ENCODE peak calls at places on chromosomes 1 and 21, in eight cellular contexts. One of them, this sample, is unnamed.

GRCh38 chr1:247332901-247333361 is 1.3 kb upstream of the ZNF496 start:
- DNase-seq in psoas muscle: peak; percentile 61
- DNase-seq in transverse colon: peak; percentile 40
- DNase-seq in colonic mucosa: peak; percentile 45
- DNase-seq in lower lobe of right lung: peak; percentile 70
- DNase-seq in GM23248: peak; percentile 60
- DNase-seq in upper lobe of right lung: no peak
- DNase-seq in hepatocyte: peak; percentile 48
- DNase-seq in this sample: no peak

GRCh38 chr1:63698001-63698838 is 75.6 kb upstream of the ROR1 start:
- DNase-seq in upper lobe of right lung: no peak
- DNase-seq in transverse colon: peak; percentile 37
- DNase-seq in colonic mucosa: peak; percentile 41
- DNase-seq in GM23248: peak; percentile 64
- DNase-seq in psoas muscle: no peak
- DNase-seq in hepatocyte: peak; percentile 46
- DNase-seq in lower lobe of right lung: peak; percentile 58
- DNase-seq in this sample: peak; percentile 63

GRCh38 chr1:56676571-56677035 is 31.5 kb downstream of the PRKAA2 start:
- DNase-seq in upper lobe of right lung: no peak
- DNase-seq in psoas muscle: no peak
- DNase-seq in lower lobe of right lung: no peak
- DNase-seq in colonic mucosa: no peak
- DNase-seq in hepatocyte: peak; percentile 10
- DNase-seq in GM23248: peak; percentile 76
- DNase-seq in transverse colon: no peak
- DNase-seq in this sample: no peak

GRCh38 chr1:116377564-116378529 is 4.8 kb downstream of the ATP1A1 start:
- DNase-seq in psoas muscle: peak; percentile 85
- DNase-seq in lower lobe of right lung: peak; percentile 56
- DNase-seq in hepatocyte: peak; percentile 64
- DNase-seq in transverse colon: peak; percentile 39
- DNase-seq in upper lobe of right lung: no peak
- DNase-seq in GM23248: peak; percentile 96
- DNase-seq in colonic mucosa: peak; percentile 58
- DNase-seq in this sample: peak; percentile 78

GRCh38 chr1:237814319-237814924 is 76.3 kb downstream of the ZP4 start:
- DNase-seq in transverse colon: no peak
- DNase-seq in hepatocyte: peak; percentile 36
- DNase-seq in psoas muscle: no peak
- DNase-seq in colonic mucosa: no peak
- DNase-seq in upper lobe of right lung: no peak
- DNase-seq in lower lobe of right lung: no peak
- DNase-seq in GM23248: peak; percentile 28
- DNase-seq in this sample: no peak

GRCh38 chr1:10772711-10773110 is 23.7 kb downstream of the CASZ1 start:
- DNase-seq in colonic mucosa: no peak
- DNase-seq in GM23248: no peak
- DNase-seq in lower lobe of right lung: peak; percentile 28
- DNase-seq in psoas muscle: peak; percentile 37
- DNase-seq in hepatocyte: no peak
- DNase-seq in transverse colon: no peak
- DNase-seq in upper lobe of right lung: no peak
- DNase-seq in this sample: no peak

GRCh38 chr1:162605225-162605927 is 26.9 kb upstream of the DDR2 start:
- DNase-seq in colonic mucosa: no peak
- DNase-seq in upper lobe of right lung: no peak
- DNase-seq in psoas muscle: no peak
- DNase-seq in lower lobe of right lung: no peak
- DNase-seq in GM23248: peak; percentile 97
- DNase-seq in hepatocyte: peak; percentile 57
- DNase-seq in transverse colon: no peak
- DNase-seq in this sample: no peak

GRCh38 chr1:202890392-202890791 is 1.4 kb upstream of the RABIF start:
- DNase-seq in upper lobe of right lung: no peak
- DNase-seq in transverse colon: no peak
- DNase-seq in lower lobe of right lung: no peak
- DNase-seq in psoas muscle: no peak
- DNase-seq in GM23248: no peak
- DNase-seq in hepatocyte: no peak
- DNase-seq in colonic mucosa: no peak
- DNase-seq in this sample: no peak

GRCh38 chr1:168321945-168322344 is 41.3 kb downstream of the TBX19 start:
- DNase-seq in transverse colon: no peak
- DNase-seq in psoas muscle: no peak
- DNase-seq in lower lobe of right lung: no peak
- DNase-seq in GM23248: peak; percentile 54
- DNase-seq in upper lobe of right lung: no peak
- DNase-seq in colonic mucosa: no peak
- DNase-seq in hepatocyte: peak; percentile 11
- DNase-seq in this sample: no peak

GRCh38 chr1:35539073-35539823 is 18.0 kb downstream of the KIAA0319L start:
- DNase-seq in GM23248: peak; percentile 65
- DNase-seq in upper lobe of right lung: no peak
- DNase-seq in psoas muscle: no peak
- DNase-seq in hepatocyte: no peak
- DNase-seq in colonic mucosa: no peak
- DNase-seq in lower lobe of right lung: no peak
- DNase-seq in transverse colon: no peak
- DNase-seq in this sample: no peak

DNA sequence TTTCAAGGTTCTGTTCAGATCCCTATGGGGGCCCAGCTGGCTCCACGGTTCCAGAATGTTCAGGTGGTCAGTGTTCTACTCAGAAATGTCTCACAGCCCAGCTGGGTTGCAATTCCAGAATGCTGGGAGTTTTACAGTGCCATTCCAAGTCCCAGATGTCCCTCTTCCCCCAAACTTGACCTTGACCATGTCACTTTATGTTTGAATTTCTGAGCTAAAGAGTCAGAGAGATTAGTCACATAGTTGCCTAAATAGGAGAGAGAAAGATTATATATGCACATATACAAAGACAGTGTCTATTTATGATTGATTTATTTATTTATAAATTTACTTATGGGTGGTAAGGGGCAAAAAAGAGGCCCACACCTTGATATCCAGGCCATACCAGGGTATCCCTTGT is 2.5 kb downstream of the GPR3 start:
- DNase-seq in lower lobe of right lung: no peak
- DNase-seq in GM23248: peak; percentile 54
- DNase-seq in hepatocyte: no peak
- DNase-seq in colonic mucosa: no peak
- DNase-seq in psoas muscle: no peak
- DNase-seq in upper lobe of right lung: no peak
- DNase-seq in transverse colon: no peak
- DNase-seq in this sample: no peak
- H3K4me1 ChIP-seq in lower lobe of right lung: peaks cover 36% of the 10 kb centered on the region
- H3K4me1 ChIP-seq in GM23248: peaks cover 12% of the 10 kb centered on the region
- H3K4me1 ChIP-seq in hepatocyte: peaks cover 8% of the 10 kb centered on the region
- H3K4me1 ChIP-seq in colonic mucosa: peaks cover 5% of the 10 kb centered on the region
- H3K4me1 ChIP-seq in psoas muscle: peaks cover 8% of the 10 kb centered on the region
- H3K4me1 ChIP-seq in upper lobe of right lung: peaks cover 34% of the 10 kb centered on the region
- H3K4me1 ChIP-seq in transverse colon: peaks cover 17% of the 10 kb centered on the region
- H3K4me1 ChIP-seq in this sample: peaks cover 70% of the 10 kb centered on the region

GRCh38 chr1:200506471-200506870 is 96.6 kb upstream of the ZNF281 start:
- DNase-seq in hepatocyte: no peak
- DNase-seq in colonic mucosa: no peak
- DNase-seq in transverse colon: no peak
- DNase-seq in upper lobe of right lung: no peak
- DNase-seq in lower lobe of right lung: no peak
- DNase-seq in GM23248: no peak
- DNase-seq in psoas muscle: no peak
- DNase-seq in this sample: no peak

GRCh38 chr1:200505257-200505656 is 95.4 kb upstream of the ZNF281 start:
- DNase-seq in psoas muscle: no peak
- DNase-seq in lower lobe of right lung: no peak
- DNase-seq in hepatocyte: no peak
- DNase-seq in colonic mucosa: no peak
- DNase-seq in transverse colon: no peak
- DNase-seq in upper lobe of right lung: no peak
- DNase-seq in GM23248: no peak
- DNase-seq in this sample: no peak

GRCh38 chr1:200512191-200512590 is 102.4 kb upstream of the ZNF281 start:
- DNase-seq in psoas muscle: no peak
- DNase-seq in transverse colon: no peak
- DNase-seq in hepatocyte: no peak
- DNase-seq in upper lobe of right lung: no peak
- DNase-seq in lower lobe of right lung: no peak
- DNase-seq in GM23248: peak; percentile 91
- DNase-seq in colonic mucosa: no peak
- DNase-seq in this sample: no peak

GRCh38 chr1:200510228-200510623 is 100.4 kb upstream of the ZNF281 start:
- DNase-seq in upper lobe of right lung: no peak
- DNase-seq in hepatocyte: peak; percentile 90
- DNase-seq in colonic mucosa: peak; percentile 79
- DNase-seq in GM23248: peak; percentile 83
- DNase-seq in lower lobe of right lung: no peak
- DNase-seq in transverse colon: peak; percentile 74
- DNase-seq in psoas muscle: no peak
- DNase-seq in this sample: peak; percentile 18
- H3K36me3 ChIP-seq in upper lobe of right lung: no peaks in the 10 kb centered on the region
- H3K36me3 ChIP-seq in hepatocyte: no peaks in the 10 kb centered on the region
- H3K36me3 ChIP-seq in colonic mucosa: no peaks in the 10 kb centered on the region
- H3K36me3 ChIP-seq in GM23248: no peaks in the 10 kb centered on the region
- H3K36me3 ChIP-seq in lower lobe of right lung: no peaks in the 10 kb centered on the region
- H3K36me3 ChIP-seq in transverse colon: no peaks in the 10 kb centered on the region
- H3K36me3 ChIP-seq in psoas muscle: no peaks in the 10 kb centered on the region
- H3K36me3 ChIP-seq in this sample: no peaks in the 10 kb centered on the region

DNA sequence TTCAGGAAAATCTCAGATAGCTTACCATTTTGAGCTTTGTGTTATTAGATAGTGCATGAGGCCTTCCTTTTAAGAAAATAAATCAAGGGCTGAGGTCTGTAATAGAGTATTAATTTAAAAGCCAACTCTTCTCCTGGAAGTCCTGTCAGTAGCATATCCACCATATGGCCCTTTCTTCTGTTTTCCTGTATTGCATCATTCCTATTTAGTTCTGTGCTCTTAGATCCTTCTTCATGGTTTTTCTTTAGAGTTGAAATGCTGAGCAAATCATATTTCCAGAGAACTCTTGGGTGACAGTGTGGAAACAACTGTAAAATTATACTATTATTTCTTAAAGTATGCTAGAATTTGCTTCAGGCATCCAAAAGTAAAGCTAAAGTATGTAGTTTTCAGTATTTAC is 91.7 kb downstream of the TTC3 start:
- DNase-seq in transverse colon: no peak
- DNase-seq in colonic mucosa: no peak
- DNase-seq in upper lobe of right lung: no peak
- DNase-seq in GM23248: peak; percentile 9
- DNase-seq in psoas muscle: no peak
- DNase-seq in lower lobe of right lung: no peak
- DNase-seq in hepatocyte: no peak
- DNase-seq in this sample: no peak
- H3K27ac ChIP-seq in transverse colon: no peak overlapping the region
- H3K27ac ChIP-seq in colonic mucosa: no peak overlapping the region
- H3K27ac ChIP-seq in upper lobe of right lung: no peak overlapping the region
- H3K27ac ChIP-seq in GM23248: peak overlapping the region; percentile 9
- H3K27ac ChIP-seq in psoas muscle: no peak overlapping the region
- H3K27ac ChIP-seq in lower lobe of right lung: no peak overlapping the region
- H3K27ac ChIP-seq in hepatocyte: peak overlapping the region; percentile 3
- H3K27ac ChIP-seq in this sample: no peak overlapping the region

DNA sequence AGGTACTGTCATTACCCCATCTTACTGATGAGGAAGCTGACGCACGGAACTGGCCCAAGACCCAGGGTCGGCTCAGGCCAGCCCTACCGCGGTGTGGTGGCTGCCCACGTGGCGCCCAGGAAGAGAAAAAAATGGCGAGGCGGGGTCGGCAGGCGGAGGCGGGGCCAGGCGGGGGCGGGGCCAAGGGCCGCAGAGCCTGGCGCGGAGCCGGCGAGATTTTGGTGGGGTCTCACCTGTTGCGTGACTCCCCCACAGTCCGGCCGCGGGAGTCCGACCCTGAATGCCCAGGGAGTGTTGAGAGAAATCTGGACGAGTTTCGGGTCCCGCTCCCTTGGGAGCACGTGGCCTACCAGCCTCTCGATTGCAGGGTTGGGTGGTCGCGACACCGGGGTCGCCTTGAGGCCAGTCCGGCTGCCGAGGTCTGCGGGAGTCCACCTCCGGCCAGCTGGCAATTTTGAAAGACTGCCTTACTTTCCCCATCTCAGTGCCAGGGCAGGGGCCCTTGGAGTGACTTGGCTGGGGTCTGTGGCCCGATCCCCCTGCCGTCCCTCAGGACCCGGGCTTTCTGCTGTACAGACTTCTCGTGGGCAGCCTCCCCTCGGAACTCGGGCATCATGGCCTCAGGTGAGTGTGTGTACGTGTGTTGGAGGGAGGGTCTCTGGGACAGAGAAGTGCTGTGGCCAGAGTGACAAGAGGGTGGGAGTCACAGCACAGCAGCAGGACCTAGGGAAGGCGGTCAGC is at the start of gene AMPD2:
- DNase-seq in psoas muscle: peak; percentile 93
- DNase-seq in GM23248: peak; percentile 94
- DNase-seq in colonic mucosa: peak; percentile 86
- DNase-seq in hepatocyte: peak; percentile 90
- DNase-seq in lower lobe of right lung: peak; percentile 90
- DNase-seq in upper lobe of right lung: peak; percentile 90
- DNase-seq in transverse colon: peak; percentile 85
- DNase-seq in this sample: peak; percentile 84
- H3K4me1 ChIP-seq in psoas muscle: peaks cover 11% of the 10 kb centered on the region
- H3K4me1 ChIP-seq in GM23248: peaks cover 61% of the 10 kb centered on the region
- H3K4me1 ChIP-seq in colonic mucosa: peaks cover 15% of the 10 kb centered on the region
- H3K4me1 ChIP-seq in hepatocyte: peaks cover 29% of the 10 kb centered on the region
- H3K4me1 ChIP-seq in lower lobe of right lung: peaks cover 75% of the 10 kb centered on the region
- H3K4me1 ChIP-seq in upper lobe of right lung: peaks cover 53% of the 10 kb centered on the region
- H3K4me1 ChIP-seq in transverse colon: peaks cover 14% of the 10 kb centered on the region
- H3K4me1 ChIP-seq in this sample: peaks cover 59% of the 10 kb centered on the region

GRCh38 chr1:151237678-151238466 is 16.7 kb upstream of the PSMD4 start:
- DNase-seq in colonic mucosa: no peak
- DNase-seq in psoas muscle: no peak
- DNase-seq in upper lobe of right lung: no peak
- DNase-seq in transverse colon: no peak
- DNase-seq in hepatocyte: no peak
- DNase-seq in lower lobe of right lung: no peak
- DNase-seq in GM23248: no peak
- DNase-seq in this sample: no peak

GRCh38 chr1:151235235-151235634 is 19.3 kb upstream of the PSMD4 start:
- DNase-seq in GM23248: no peak
- DNase-seq in lower lobe of right lung: no peak
- DNase-seq in psoas muscle: no peak
- DNase-seq in transverse colon: no peak
- DNase-seq in hepatocyte: no peak
- DNase-seq in colonic mucosa: no peak
- DNase-seq in upper lobe of right lung: no peak
- DNase-seq in this sample: no peak

GRCh38 chr1:151242442-151242841 is 12.1 kb upstream of the PSMD4 start:
- DNase-seq in psoas muscle: no peak
- DNase-seq in colonic mucosa: no peak
- DNase-seq in hepatocyte: no peak
- DNase-seq in lower lobe of right lung: no peak
- DNase-seq in GM23248: no peak
- DNase-seq in transverse colon: no peak
- DNase-seq in upper lobe of right lung: no peak
- DNase-seq in this sample: no peak

GRCh38 chr1:151243683-151244216 is 10.8 kb upstream of the PSMD4 start:
- DNase-seq in upper lobe of right lung: no peak
- DNase-seq in psoas muscle: no peak
- DNase-seq in lower lobe of right lung: no peak
- DNase-seq in GM23248: no peak
- DNase-seq in hepatocyte: no peak
- DNase-seq in transverse colon: no peak
- DNase-seq in colonic mucosa: no peak
- DNase-seq in this sample: no peak

DNA sequence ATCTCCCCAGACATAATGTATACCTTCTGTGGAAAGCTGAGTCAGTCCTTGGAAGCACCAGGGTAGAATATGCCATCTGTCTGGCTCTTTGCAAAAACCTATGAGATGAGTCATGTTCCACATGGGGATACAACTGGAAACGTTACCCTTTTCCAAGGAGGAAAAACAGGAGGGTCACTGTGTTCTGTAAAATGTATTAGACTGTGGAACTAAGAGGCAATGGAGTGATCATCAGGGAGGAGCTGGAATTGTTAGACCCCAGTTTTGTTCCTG is 16.1 kb upstream of the PSMD4 start:
- DNase-seq in lower lobe of right lung: no peak
- DNase-seq in psoas muscle: no peak
- DNase-seq in GM23248: peak; percentile 93
- DNase-seq in transverse colon: no peak
- DNase-seq in hepatocyte: no peak
- DNase-seq in upper lobe of right lung: no peak
- DNase-seq in colonic mucosa: no peak
- DNase-seq in this sample: no peak
- H3K36me3 ChIP-seq in lower lobe of right lung: peaks cover 100% of the 10 kb centered on the region
- H3K36me3 ChIP-seq in psoas muscle: peaks cover 12% of the 10 kb centered on the region
- H3K36me3 ChIP-seq in GM23248: peaks cover 93% of the 10 kb centered on the region
- H3K36me3 ChIP-seq in transverse colon: no peaks in the 10 kb centered on the region
- H3K36me3 ChIP-seq in hepatocyte: no peaks in the 10 kb centered on the region
- H3K36me3 ChIP-seq in upper lobe of right lung: peaks cover 100% of the 10 kb centered on the region
- H3K36me3 ChIP-seq in colonic mucosa: peaks cover 27% of the 10 kb centered on the region
- H3K36me3 ChIP-seq in this sample: peaks cover 100% of the 10 kb centered on the region